ENCODE peak calls at places on chromosomes 4 and X, in eight cellular contexts. One of them, this sample, is unnamed.

GRCh38 chrX:13750204-13750603 is 15.7 kb downstream of the OFD1 start:
- DNase-seq in CD4-positive, alpha-beta T cell: no peak
- DNase-seq in Peyer's patch: no peak
- DNase-seq in neural crest cell: no peak
- DNase-seq in transverse colon: no peak
- DNase-seq in upper lobe of right lung: no peak
- DNase-seq in GM13976: peak
- DNase-seq in lower leg skin: no peak
- DNase-seq in this sample: no peak

GRCh38 chr4:167230744-167231143 is 3.5 kb downstream of the SPOCK3 start:
- DNase-seq in CD4-positive, alpha-beta T cell: no peak
- DNase-seq in Peyer's patch: no peak
- DNase-seq in neural crest cell: no peak
- DNase-seq in transverse colon: no peak
- DNase-seq in upper lobe of right lung: no peak
- DNase-seq in GM13976: no peak
- DNase-seq in lower leg skin: no peak
- DNase-seq in this sample: no peak

GRCh38 chr4:85703098-85703497 is 228.1 kb downstream of the ARHGAP24 start:
- DNase-seq in CD4-positive, alpha-beta T cell: no peak
- DNase-seq in Peyer's patch: no peak
- DNase-seq in neural crest cell: no peak
- DNase-seq in transverse colon: no peak
- DNase-seq in upper lobe of right lung: no peak
- DNase-seq in GM13976: no peak
- DNase-seq in lower leg skin: no peak
- DNase-seq in this sample: no peak

GRCh38 chrX:118345045-118345400 is 883 bp upstream of the WDR44 start:
- DNase-seq in CD4-positive, alpha-beta T cell: no peak
- DNase-seq in Peyer's patch: no peak
- DNase-seq in neural crest cell: no peak
- DNase-seq in transverse colon: no peak
- DNase-seq in upper lobe of right lung: no peak
- DNase-seq in GM13976: peak
- DNase-seq in lower leg skin: no peak
- DNase-seq in this sample: no peak

GRCh38 chrX:4379071-4379470 is 665.6 kb upstream of the PRKX start:
- DNase-seq in CD4-positive, alpha-beta T cell: no peak
- DNase-seq in Peyer's patch: no peak
- DNase-seq in neural crest cell: no peak
- DNase-seq in transverse colon: no peak
- DNase-seq in upper lobe of right lung: no peak
- DNase-seq in GM13976: no peak
- DNase-seq in lower leg skin: no peak
- DNase-seq in this sample: no peak

GRCh38 chrX:10159069-10159468 is 2.3 kb downstream of the CLCN4 start:
- DNase-seq in CD4-positive, alpha-beta T cell: no peak
- DNase-seq in Peyer's patch: no peak
- DNase-seq in neural crest cell: no peak
- DNase-seq in transverse colon: no peak
- DNase-seq in upper lobe of right lung: no peak
- DNase-seq in GM13976: no peak
- DNase-seq in lower leg skin: no peak
- DNase-seq in this sample: no peak

GRCh38 chrX:26845051-26845450 is 618.1 kb downstream of the PPP4R3C start:
- DNase-seq in CD4-positive, alpha-beta T cell: no peak
- DNase-seq in Peyer's patch: no peak
- DNase-seq in neural crest cell: no peak
- DNase-seq in transverse colon: no peak
- DNase-seq in upper lobe of right lung: no peak
- DNase-seq in GM13976: no peak
- DNase-seq in lower leg skin: no peak
- DNase-seq in this sample: no peak

GRCh38 chr4:101346562-101347266 is 612 bp downstream of the PPP3CA start:
- DNase-seq in CD4-positive, alpha-beta T cell: peak
- DNase-seq in Peyer's patch: peak
- DNase-seq in neural crest cell: peak
- DNase-seq in transverse colon: peak
- DNase-seq in upper lobe of right lung: peak
- DNase-seq in GM13976: peak
- DNase-seq in lower leg skin: peak
- DNase-seq in this sample: peak

GRCh38 chrX:49103637-49104036 is 19.9 kb downstream of the GPKOW start:
- DNase-seq in CD4-positive, alpha-beta T cell: no peak
- DNase-seq in Peyer's patch: no peak
- DNase-seq in neural crest cell: no peak
- DNase-seq in transverse colon: no peak
- DNase-seq in upper lobe of right lung: no peak
- DNase-seq in GM13976: no peak
- DNase-seq in lower leg skin: no peak
- DNase-seq in this sample: no peak

GRCh38 chrX:87634361-87634760 is 116.8 kb downstream of the KLHL4 start:
- DNase-seq in CD4-positive, alpha-beta T cell: no peak
- DNase-seq in Peyer's patch: no peak
- DNase-seq in neural crest cell: no peak
- DNase-seq in transverse colon: no peak
- DNase-seq in upper lobe of right lung: no peak
- DNase-seq in GM13976: no peak
- DNase-seq in lower leg skin: no peak
- DNase-seq in this sample: no peak

GRCh38 chrX:102599084-102599949 is at the start of gene ARMCX5:
- DNase-seq in CD4-positive, alpha-beta T cell: peak
- DNase-seq in Peyer's patch: peak
- DNase-seq in neural crest cell: peak
- DNase-seq in transverse colon: peak
- DNase-seq in upper lobe of right lung: peak
- DNase-seq in GM13976: peak
- DNase-seq in lower leg skin: peak
- DNase-seq in this sample: peak

GRCh38 chrX:132732236-132732635 is 226.2 kb downstream of the HS6ST2 start:
- DNase-seq in CD4-positive, alpha-beta T cell: no peak
- DNase-seq in Peyer's patch: no peak
- DNase-seq in neural crest cell: no peak
- DNase-seq in transverse colon: no peak
- DNase-seq in upper lobe of right lung: no peak
- DNase-seq in GM13976: no peak
- DNase-seq in lower leg skin: no peak
- DNase-seq in this sample: no peak

GRCh38 chrX:44904542-44905115 is 31.6 kb downstream of the KDM6A start:
- DNase-seq in CD4-positive, alpha-beta T cell: no peak
- DNase-seq in Peyer's patch: no peak
- DNase-seq in neural crest cell: no peak
- DNase-seq in transverse colon: no peak
- DNase-seq in upper lobe of right lung: no peak
- DNase-seq in GM13976: no peak
- DNase-seq in lower leg skin: no peak
- DNase-seq in this sample: no peak

GRCh38 chr4:131013226-131013625 is 1917.3 kb downstream of the C4orf33 start:
- DNase-seq in CD4-positive, alpha-beta T cell: no peak
- DNase-seq in Peyer's patch: no peak
- DNase-seq in neural crest cell: no peak
- DNase-seq in transverse colon: no peak
- DNase-seq in upper lobe of right lung: no peak
- DNase-seq in GM13976: no peak
- DNase-seq in lower leg skin: no peak
- DNase-seq in this sample: no peak

GRCh38 chrX:131058136-131058868 is at the start of gene ARHGAP36:
- DNase-seq in CD4-positive, alpha-beta T cell: no peak
- DNase-seq in Peyer's patch: no peak
- DNase-seq in neural crest cell: peak
- DNase-seq in transverse colon: no peak
- DNase-seq in upper lobe of right lung: no peak
- DNase-seq in GM13976: no peak
- DNase-seq in lower leg skin: no peak
- DNase-seq in this sample: no peak

GRCh38 chrX:46178763-46179162 is 366.5 kb downstream of the ZNF674 start:
- DNase-seq in CD4-positive, alpha-beta T cell: no peak
- DNase-seq in Peyer's patch: no peak
- DNase-seq in neural crest cell: no peak
- DNase-seq in transverse colon: no peak
- DNase-seq in upper lobe of right lung: no peak
- DNase-seq in GM13976: no peak
- DNase-seq in lower leg skin: no peak
- DNase-seq in this sample: no peak

GRCh38 chrX:1673337-1673736 is 58.5 kb downstream of the ASMT start:
- DNase-seq in CD4-positive, alpha-beta T cell: no peak
- DNase-seq in Peyer's patch: no peak
- DNase-seq in neural crest cell: peak
- DNase-seq in transverse colon: peak
- DNase-seq in upper lobe of right lung: peak
- DNase-seq in GM13976: peak
- DNase-seq in lower leg skin: no peak
- DNase-seq in this sample: no peak
- TF ChIP-seq CTCF in CD4-positive, alpha-beta T cell: peak
- TF ChIP-seq CTCF in Peyer's patch: peak
- TF ChIP-seq CTCF in neural crest cell: peak
- TF ChIP-seq CTCF in transverse colon: peak
- TF ChIP-seq CTCF in upper lobe of right lung: peak
- TF ChIP-seq CTCF in GM13976: peak
- TF ChIP-seq CTCF in lower leg skin: no peak
- TF ChIP-seq CTCF in this sample: peak

DNA sequence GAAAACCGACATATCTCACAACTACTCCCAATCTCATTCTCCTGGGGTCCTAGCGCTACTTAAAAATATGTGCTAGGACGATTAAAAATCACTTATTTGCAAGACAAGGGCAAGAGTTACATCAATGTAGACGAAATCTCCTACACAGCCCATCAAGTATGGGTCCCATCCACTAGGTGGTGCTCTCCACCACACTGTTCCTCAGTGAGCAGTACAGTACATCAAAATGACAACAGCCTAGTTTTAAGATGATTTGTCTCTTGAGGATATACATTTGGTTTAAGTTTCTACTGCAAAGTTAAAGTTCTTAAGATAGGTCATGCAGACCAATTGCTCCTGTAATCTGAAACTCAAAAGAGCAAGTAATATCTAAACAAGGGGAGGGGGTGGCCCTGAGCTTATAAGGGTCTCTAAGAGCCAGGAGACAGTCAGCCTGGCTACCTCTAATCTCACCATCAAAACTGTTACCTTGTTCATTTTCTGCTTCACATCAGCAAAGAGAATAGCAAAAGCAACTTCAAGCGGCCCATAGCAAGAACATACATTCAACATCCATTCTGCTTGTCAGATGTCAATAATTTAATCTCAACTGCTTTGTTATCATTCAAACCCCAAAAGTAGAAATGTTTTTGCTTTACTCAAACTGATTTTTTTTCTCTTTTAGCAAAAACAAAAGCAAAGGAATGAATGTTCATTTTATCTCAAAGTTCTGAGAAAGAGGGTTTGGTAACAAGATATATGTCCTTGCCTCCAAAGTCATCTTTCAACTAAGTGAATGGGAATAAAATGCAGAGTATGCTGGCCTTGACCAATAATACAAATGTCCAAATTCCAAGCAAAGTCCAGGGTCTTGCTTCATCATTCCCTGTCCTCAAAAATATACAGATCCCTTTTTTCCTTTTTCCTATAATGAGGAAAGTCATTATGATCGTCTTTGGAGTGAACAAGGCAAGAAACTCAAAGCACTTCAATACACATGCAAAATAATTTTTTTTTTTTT is 53.1 kb downstream of the STX18 start:
- DNase-seq in CD4-positive, alpha-beta T cell: peak
- DNase-seq in Peyer's patch: peak
- DNase-seq in neural crest cell: peak
- DNase-seq in transverse colon: peak
- DNase-seq in upper lobe of right lung: no peak
- DNase-seq in GM13976: peak
- DNase-seq in lower leg skin: peak
- DNase-seq in this sample: peak
- TF ChIP-seq CTCF in CD4-positive, alpha-beta T cell: peak
- TF ChIP-seq CTCF in Peyer's patch: peak
- TF ChIP-seq CTCF in neural crest cell: peak
- TF ChIP-seq CTCF in transverse colon: peak
- TF ChIP-seq CTCF in upper lobe of right lung: peak
- TF ChIP-seq CTCF in GM13976: peak
- TF ChIP-seq CTCF in lower leg skin: no peak
- TF ChIP-seq CTCF in this sample: peak

GRCh38 chr4:71549516-71550160 is 210.8 kb downstream of the SLC4A4 start:
- DNase-seq in CD4-positive, alpha-beta T cell: no peak
- DNase-seq in Peyer's patch: no peak
- DNase-seq in neural crest cell: no peak
- DNase-seq in transverse colon: no peak
- DNase-seq in upper lobe of right lung: no peak
- DNase-seq in GM13976: no peak
- DNase-seq in lower leg skin: no peak
- DNase-seq in this sample: no peak

GRCh38 chr4:71554025-71554424 is 215.2 kb downstream of the SLC4A4 start:
- DNase-seq in CD4-positive, alpha-beta T cell: no peak
- DNase-seq in Peyer's patch: no peak
- DNase-seq in neural crest cell: no peak
- DNase-seq in transverse colon: no peak
- DNase-seq in upper lobe of right lung: no peak
- DNase-seq in GM13976: no peak
- DNase-seq in lower leg skin: no peak
- DNase-seq in this sample: no peak

GRCh38 chr4:71558248-71558647 is 219.4 kb downstream of the SLC4A4 start:
- DNase-seq in CD4-positive, alpha-beta T cell: no peak
- DNase-seq in Peyer's patch: no peak
- DNase-seq in neural crest cell: no peak
- DNase-seq in transverse colon: no peak
- DNase-seq in upper lobe of right lung: no peak
- DNase-seq in GM13976: peak
- DNase-seq in lower leg skin: no peak
- DNase-seq in this sample: no peak

GRCh38 chr4:71550220-71551190 is 211.7 kb downstream of the SLC4A4 start:
- DNase-seq in CD4-positive, alpha-beta T cell: no peak
- DNase-seq in Peyer's patch: no peak
- DNase-seq in neural crest cell: no peak
- DNase-seq in transverse colon: peak
- DNase-seq in upper lobe of right lung: no peak
- DNase-seq in GM13976: no peak
- DNase-seq in lower leg skin: no peak
- DNase-seq in this sample: no peak

GRCh38 chr4:71553605-71554004 is 214.8 kb downstream of the SLC4A4 start:
- DNase-seq in CD4-positive, alpha-beta T cell: no peak
- DNase-seq in Peyer's patch: no peak
- DNase-seq in neural crest cell: no peak
- DNase-seq in transverse colon: no peak
- DNase-seq in upper lobe of right lung: no peak
- DNase-seq in GM13976: no peak
- DNase-seq in lower leg skin: no peak
- DNase-seq in this sample: no peak
- TF ChIP-seq CTCF in CD4-positive, alpha-beta T cell: no peak
- TF ChIP-seq CTCF in Peyer's patch: peak
- TF ChIP-seq CTCF in neural crest cell: peak
- TF ChIP-seq CTCF in transverse colon: peak
- TF ChIP-seq CTCF in upper lobe of right lung: peak
- TF ChIP-seq CTCF in GM13976: peak
- TF ChIP-seq CTCF in lower leg skin: no peak
- TF ChIP-seq CTCF in this sample: peak

DNA sequence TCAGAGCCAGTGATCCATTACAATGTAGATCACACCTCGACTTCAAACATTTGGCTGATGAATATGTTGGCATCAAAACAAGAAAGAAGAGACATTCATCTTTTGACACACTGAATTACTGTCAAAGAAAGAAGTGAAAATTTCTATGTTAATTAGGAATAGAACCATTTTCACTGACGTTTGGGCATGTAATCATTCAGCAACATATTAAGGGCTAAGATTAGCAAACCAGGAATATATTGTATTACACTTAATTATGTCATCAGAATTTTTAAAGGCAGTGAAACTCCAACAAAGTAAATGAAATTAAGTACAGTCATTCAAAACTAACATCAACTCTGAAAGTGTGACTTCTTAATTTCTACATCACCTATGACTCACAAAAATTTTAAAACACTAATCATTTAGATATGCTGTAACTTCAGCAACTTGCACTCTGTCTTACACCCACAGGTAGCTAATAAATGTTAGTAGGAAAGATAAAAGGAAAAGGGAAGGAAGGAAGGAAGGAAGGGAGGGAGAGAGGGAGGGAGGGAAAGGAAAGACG is 1.4 kb upstream of the SMR3A start:
- DNase-seq in CD4-positive, alpha-beta T cell: no peak
- DNase-seq in Peyer's patch: no peak
- DNase-seq in neural crest cell: no peak
- DNase-seq in transverse colon: no peak
- DNase-seq in upper lobe of right lung: no peak
- DNase-seq in GM13976: no peak
- DNase-seq in lower leg skin: no peak
- DNase-seq in this sample: no peak
- TF ChIP-seq CTCF in CD4-positive, alpha-beta T cell: no peak
- TF ChIP-seq CTCF in Peyer's patch: no peak
- TF ChIP-seq CTCF in neural crest cell: no peak
- TF ChIP-seq CTCF in transverse colon: no peak
- TF ChIP-seq CTCF in upper lobe of right lung: no peak
- TF ChIP-seq CTCF in GM13976: no peak
- TF ChIP-seq CTCF in lower leg skin: no peak
- TF ChIP-seq CTCF in this sample: no peak